ENCODE peak calls at places on chromosomes 16 and 17, in six cellular contexts. B, I, F, E, J and G are unnamed samples.
A peak's percentile ranks its signal among the peaks of the same experiment; 100 is the strongest.

GRCh38 chr16:27154573-27155521 is 48.5 kb upstream of the KDM8 start:
- DNase-seq in B (no peak), I (peak; percentile 67), F (no peak), E (peak; percentile 40), J (no peak), G (no peak)

GRCh38 chr17:17999364-18000007 is 26.8 kb downstream of the DRC3 start:
- DNase-seq in B (no peak), I (no peak), F (no peak), E (no peak), J (no peak), G (no peak)

GRCh38 chr17:8846768-8847211 is 20.7 kb downstream of the PIK3R6 start:
- DNase-seq in B (no peak), I (no peak), F (no peak), E (no peak), J (no peak), G (no peak)

GRCh38 chr17:55442953-55443683 is 21.5 kb upstream of the MMD start:
- DNase-seq in B (no peak), I (no peak), F (no peak), E (no peak), J (no peak), G (no peak)

GRCh38 chr16:4347010-4347409 is 4.1 kb downstream of the PAM16 start:
- DNase-seq in B (no peak), I (no peak), F (no peak), E (no peak), J (no peak), G (no peak)

GRCh38 chr16:75758215-75758614 is 31.9 kb upstream of the CPHXL start:
- DNase-seq in B (no peak), I (no peak), F (peak; percentile 88), E (no peak), J (no peak), G (no peak)

GRCh38 chr17:83099570-83100181 is 20.3 kb downstream of the METRNL start:
- DNase-seq in B (no peak), I (peak; percentile 75), F (no peak), E (no peak), J (no peak), G (no peak)

GRCh38 chr16:81273223-81273940 is 34.9 kb downstream of the BCO1 start:
- DNase-seq in B (no peak), I (no peak), F (peak; percentile 26), E (no peak), J (no peak), G (no peak)

GRCh38 chr17:4658478-4659305 is 17.2 kb upstream of the ALOX15 start:
- DNase-seq in B (no peak), I (no peak), F (no peak), E (no peak), J (peak; percentile 7), G (no peak)

GRCh38 chr17:76816590-76817135 is 51.5 kb upstream of the MGAT5B start:
- DNase-seq in B (no peak), I (no peak), F (peak; percentile 34), E (no peak), J (peak; percentile 3), G (no peak)

GRCh38 chr17:31522987-31523495 is 131.6 kb downstream of the RAB11FIP4 start:
- DNase-seq in B (no peak), I (no peak), F (no peak), E (no peak), J (no peak), G (no peak)

GRCh38 chr16:70561623-70562022 is 38.0 kb downstream of the SF3B3 start:
- DNase-seq in B (no peak), I (no peak), F (no peak), E (no peak), J (no peak), G (no peak)

GRCh38 chr17:74332763-74333220 is 6.8 kb downstream of the KIF19 start:
- DNase-seq in B (no peak), I (no peak), F (no peak), E (no peak), J (no peak), G (no peak)

GRCh38 chr17:43360376-43360738 is 38.4 kb upstream of the ARL4D start:
- DNase-seq in B (no peak), I (no peak), F (peak; percentile 59), E (peak; percentile 42), J (no peak), G (no peak)

GRCh38 chr16:89241187-89242003 is 23.9 kb downstream of the ZNF778 start:
- DNase-seq in B (peak; percentile 89), I (peak; percentile 84), F (peak; percentile 48), E (peak; percentile 75), J (peak; percentile 32), G (no peak)

GRCh38 chr16:53768167-53768566 is 64.2 kb downstream of the FTO start:
- DNase-seq in B (no peak), I (no peak), F (no peak), E (no peak), J (no peak), G (no peak)

GRCh38 chr17:55852734-55853133 is 101.9 kb downstream of the PCTP start:
- DNase-seq in B (no peak), I (no peak), F (no peak), E (no peak), J (no peak), G (no peak)

GRCh38 chr17:59618894-59619312 is 792 bp upstream of the CLTC start:
- DNase-seq in B (no peak), I (no peak), F (peak; percentile 80), E (no peak), J (no peak), G (no peak)